ENCODE peak calls at places on chromosomes 6 and 20, in nine cellular contexts. D is H9, C is mucosa of descending colon, A is HFFc6, K is A549, R is type B pancreatic cell, M is fibroblast of lung, B is cardiac muscle cell, Z is WTC11. P is an unnamed sample.

GRCh38 chr20:48298851-48299484 is 513.7 kb upstream of the SULF2 start:
- DNase-seq in B (no peak), A (peak), Z (no peak), C (peak), K (peak), M (peak), R (no peak), D (no peak), P (no peak)

GRCh38 chr6:2630891-2631458 is 119.7 kb downstream of the MYLK4 start:
- DNase-seq in A (no peak), D (no peak), C (no peak), K (no peak), Z (no peak), B (no peak), M (peak), R (no peak), P (no peak)

GRCh38 chr20:57361517-57361916 is 10.5 kb downstream of the RAE1 start:
- DNase-seq in C (no peak), K (no peak), B (no peak), D (no peak), Z (no peak), A (peak), R (no peak), M (peak), P (no peak)

GRCh38 chr6:150373260-150373701 is 4.5 kb downstream of the IYD start:
- DNase-seq in A (peak), R (no peak), K (no peak), D (no peak), M (peak), C (no peak), Z (no peak), B (no peak), P (no peak)

GRCh38 chr20:46701556-46701955 is 7.9 kb upstream of the SLC2A10 start:
- DNase-seq in A (peak), D (no peak), C (no peak), R (no peak), K (no peak), B (no peak), Z (no peak), M (no peak), P (no peak)

GRCh38 chr6:47446974-47447373 is 30.6 kb upstream of the CD2AP start:
- DNase-seq in B (no peak), D (no peak), M (no peak), A (no peak), K (no peak), Z (no peak), C (no peak), R (no peak), P (no peak)

GRCh38 chr6:149314325-149314724 is 3.2 kb upstream of the TAB2 start:
- DNase-seq in D (no peak), K (no peak), R (no peak), A (no peak), C (no peak), M (no peak), Z (no peak), B (no peak), P (no peak)

GRCh38 chr6:105424177-105424783 is 21.4 kb upstream of the PREP start:
- DNase-seq in M (peak), D (peak), A (peak), C (peak), B (peak), Z (peak), K (peak), R (no peak), P (peak)

GRCh38 chr20:49948809-49949507 is 12.8 kb downstream of the RNF114 start:
- DNase-seq in C (no peak), R (no peak), K (no peak), A (peak), D (no peak), Z (no peak), M (peak), B (no peak), P (no peak)

GRCh38 chr20:35978041-35978513 is 9.7 kb downstream of the CNBD2 start:
- DNase-seq in A (no peak), K (no peak), B (no peak), D (no peak), C (no peak), Z (no peak), M (peak), R (no peak), P (no peak)

GRCh38 chr6:36914227-36914794 is 28.6 kb downstream of the C6orf89 start:
- DNase-seq in B (peak), C (peak), D (peak), M (peak), R (no peak), K (peak), Z (peak), A (peak), P (no peak)
- TF ChIP-seq CTCF in B (peak), C (no peak), D (peak), M (peak), R (peak), K (peak), Z (no peak), A (peak), P (peak)

GRCh38 chr20:63433756-63434531 is 38.5 kb downstream of the KCNQ2 start:
- DNase-seq in M (no peak), K (no peak), B (no peak), C (no peak), D (no peak), A (no peak), Z (no peak), R (no peak), P (no peak)

GRCh38 chr20:63432577-63433061 is 39.8 kb downstream of the KCNQ2 start:
- DNase-seq in R (no peak), D (peak), K (no peak), Z (peak), B (no peak), C (no peak), M (no peak), A (no peak), P (no peak)

GRCh38 chr20:63433351-63433750 is 39.1 kb downstream of the KCNQ2 start:
- DNase-seq in B (no peak), A (no peak), Z (no peak), R (no peak), M (no peak), C (no peak), K (no peak), D (no peak), P (no peak)

GRCh38 chr20:63435552-63435951 is 36.9 kb downstream of the KCNQ2 start:
- DNase-seq in C (no peak), M (no peak), B (peak), K (no peak), A (no peak), D (no peak), R (no peak), Z (no peak), P (no peak)

GRCh38 chr20:63434599-63435378 is 37.7 kb downstream of the KCNQ2 start:
- DNase-seq in K (peak), Z (peak), R (no peak), A (peak), D (peak), B (peak), M (peak), C (peak), P (peak)
- TF ChIP-seq CTCF in K (peak), Z (peak), R (peak), A (peak), D (peak), B (peak), M (peak), C (peak), P (peak)

DNA sequence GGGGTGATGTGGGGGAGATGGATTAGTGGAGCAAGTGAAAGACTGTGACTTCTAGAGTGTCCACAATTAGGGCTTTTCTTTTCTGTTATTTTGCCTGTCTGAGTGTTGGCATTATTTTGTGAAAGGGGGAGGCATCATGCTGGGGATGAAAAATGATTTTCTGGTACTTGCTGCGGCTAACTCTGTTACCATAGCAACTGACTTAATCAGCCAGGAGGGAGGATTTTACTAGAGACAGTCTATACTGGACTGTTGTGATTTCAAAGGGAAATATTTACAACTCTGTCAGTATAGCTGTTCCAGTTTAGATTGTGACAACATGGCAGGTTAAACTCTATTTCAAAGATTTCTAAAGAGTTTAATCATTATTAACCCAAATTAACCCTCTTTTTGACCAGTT is 30.4 kb upstream of the MRAP2 start:
- DNase-seq in A (no peak), R (no peak), C (no peak), K (no peak), M (no peak), Z (no peak), D (no peak), B (no peak), P (no peak)
- TF ChIP-seq CTCF in A (no peak), R (no peak), C (no peak), K (no peak), M (no peak), Z (no peak), D (no peak), B (no peak), P (no peak)

GRCh38 chr6:14711056-14711703 is 534.7 kb upstream of the JARID2 start:
- DNase-seq in Z (peak), R (no peak), C (peak), M (peak), D (peak), A (peak), K (peak), B (peak), P (no peak)
- TF ChIP-seq CTCF in Z (peak), R (peak), C (no peak), M (peak), D (peak), A (peak), K (peak), B (peak), P (peak)

GRCh38 chr6:116842374-116842947 is 13.6 kb upstream of the GPRC6A start:
- DNase-seq in R (no peak), B (no peak), A (no peak), D (no peak), K (no peak), C (no peak), Z (no peak), M (peak), P (no peak)

GRCh38 chr6:116847234-116847633 is 18.4 kb upstream of the GPRC6A start:
- DNase-seq in A (peak), Z (no peak), D (no peak), M (peak), C (no peak), B (peak), R (no peak), K (peak), P (no peak)
- TF ChIP-seq CTCF in A (peak), Z (no peak), D (peak), M (no peak), C (no peak), B (peak), R (peak), K (peak), P (peak)

GRCh38 chr6:33490198-33490597 is 35.8 kb downstream of the ZBTB9 start:
- DNase-seq in R (no peak), Z (no peak), K (no peak), M (no peak), C (no peak), D (no peak), A (no peak), B (peak), P (no peak)
- TF ChIP-seq CTCF in R (no peak), Z (no peak), K (no peak), M (no peak), C (no peak), D (no peak), A (no peak), B (no peak), P (no peak)

DNA sequence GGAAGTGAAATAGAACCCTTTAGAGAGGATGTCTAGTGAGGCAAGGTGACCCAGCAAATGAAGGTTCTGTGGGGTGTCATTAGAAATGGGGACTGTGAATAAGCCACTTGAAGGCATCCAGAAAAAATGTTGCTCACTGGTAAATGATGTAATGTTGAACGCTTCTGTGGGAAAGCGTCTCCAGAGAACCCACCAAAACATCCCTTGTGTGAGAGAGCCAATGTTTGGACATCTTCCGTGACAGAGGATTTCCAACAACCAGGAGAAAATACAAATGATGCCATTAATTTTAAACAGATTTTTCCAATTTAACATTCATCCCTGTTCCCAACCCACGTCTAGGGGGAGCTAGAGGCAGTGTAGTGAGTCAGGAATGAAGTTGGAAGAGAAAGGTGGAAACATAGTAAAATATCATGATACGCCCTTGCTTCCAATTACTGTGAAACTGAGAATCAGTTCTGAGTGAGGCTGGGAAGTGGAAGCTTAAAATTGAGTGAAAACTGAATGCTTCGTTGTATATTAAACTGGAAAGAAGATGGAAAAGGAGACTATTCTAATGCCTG is 584.2 kb downstream of the CD109 start:
- DNase-seq in D (no peak), C (no peak), Z (no peak), B (no peak), M (no peak), K (no peak), A (no peak), R (no peak), P (no peak)
- TF ChIP-seq CTCF in D (peak), C (no peak), Z (no peak), B (peak), M (peak), K (peak), A (peak), R (peak), P (peak)